ENCODE peak calls at places on chromosomes 13 and 19, in eight cellular contexts. L is neural progenitor cell, J is psoas muscle, Z is Caco-2, Q is esophagus muscularis mucosa, R is AG10803, U is BJ, I is HCT116. T is an unnamed sample.

GRCh38 chr13:106619688-106620555 is 52.0 kb upstream of the ARGLU1 start:
- DNase-seq in L (peak), R (peak), J (no peak), Q (no peak), Z (no peak), I (peak), U (no peak), T (peak)

GRCh38 chr13:41019027-41019487 is at the start of gene ELF1:
- DNase-seq in J (no peak), Q (no peak), R (peak), U (no peak), L (no peak), I (peak), Z (peak), T (peak)

GRCh38 chr13:105774739-105775460 is 760.6 kb downstream of the EFNB2 start:
- DNase-seq in Z (peak), L (peak), U (no peak), Q (no peak), R (no peak), J (no peak), I (peak), T (no peak)

GRCh38 chr19:56333506-56333905 is 18.9 kb upstream of the ZSCAN5A start:
- DNase-seq in Q (no peak), Z (peak), U (no peak), R (peak), L (peak), J (no peak), I (peak), T (peak)

GRCh38 chr13:113045214-113046007 is 60.2 kb upstream of the F7 start:
- DNase-seq in R (no peak), Q (no peak), I (no peak), U (no peak), Z (no peak), L (no peak), J (no peak), T (no peak)

GRCh38 chr13:71339010-71339409 is 528.0 kb downstream of the DACH1 start:
- DNase-seq in Z (no peak), U (no peak), L (no peak), I (no peak), J (no peak), Q (no peak), R (no peak), T (no peak)

GRCh38 chr19:5974721-5975387 is 3.1 kb downstream of the RANBP3 start:
- DNase-seq in Z (no peak), I (no peak), R (no peak), J (no peak), Q (no peak), U (no peak), L (no peak), T (no peak)

GRCh38 chr13:20141238-20142018 is 19.4 kb downstream of the GJA3 start:
- DNase-seq in Z (peak), J (no peak), I (no peak), U (no peak), R (no peak), Q (no peak), L (no peak), T (no peak)

GRCh38 chr13:73708393-73708985 is 425.7 kb downstream of the KLF12 start:
- DNase-seq in J (no peak), R (peak), I (peak), Z (peak), Q (no peak), L (peak), U (peak), T (peak)

GRCh38 chr13:83824561-83824960 is 57.7 kb downstream of the SLITRK1 start:
- DNase-seq in Z (no peak), Q (no peak), J (no peak), R (no peak), U (no peak), I (no peak), L (no peak), T (no peak)

GRCh38 chr13:101523732-101524131 is 71.3 kb downstream of the ITGBL1 start:
- DNase-seq in Q (no peak), I (no peak), J (no peak), R (peak), U (peak), L (no peak), Z (no peak), T (peak)

GRCh38 chr13:27839809-27840467 is 47.7 kb downstream of the GSX1 start:
- DNase-seq in L (no peak), J (no peak), U (no peak), I (peak), R (no peak), Z (no peak), Q (no peak), T (no peak)

GRCh38 chr13:108961542-108962125 is 332.2 kb downstream of the MYO16 start:
- DNase-seq in Q (no peak), R (peak), Z (no peak), L (peak), U (no peak), J (no peak), I (peak), T (peak)

GRCh38 chr19:46081928-46082727 is 41.3 kb upstream of the IGFL4 start:
- DNase-seq in U (no peak), J (no peak), L (peak), Z (no peak), R (peak), Q (no peak), I (peak), T (peak)

GRCh38 chr19:39177110-39177699 is 19.6 kb upstream of the NCCRP1 start:
- DNase-seq in Q (no peak), Z (no peak), R (no peak), J (no peak), U (no peak), I (no peak), L (no peak), T (no peak)

GRCh38 chr13:41905600-41906254 is 55.2 kb downstream of the VWA8 start:
- DNase-seq in R (peak), I (peak), J (no peak), Z (no peak), L (peak), Q (no peak), U (no peak), T (peak)

GRCh38 chr13:31201341-31202024 is 1.7 kb downstream of the B3GLCT start:
- DNase-seq in U (no peak), R (peak), I (no peak), Q (no peak), Z (no peak), L (no peak), J (no peak), T (peak)

GRCh38 chr13:53200498-53201453 is 172.2 kb downstream of the OLFM4 start:
- DNase-seq in Q (peak), U (no peak), Z (no peak), R (peak), I (no peak), L (peak), J (peak), T (peak)

GRCh38 chr13:65453982-65454381 is 1776.2 kb downstream of the PCDH9 start:
- DNase-seq in U (no peak), I (no peak), J (no peak), Z (no peak), L (no peak), Q (no peak), R (no peak), T (no peak)

GRCh38 chr13:74136089-74136658 is 2.0 kb upstream of the KLF12 start:
- DNase-seq in Q (peak), Z (no peak), R (peak), I (no peak), J (peak), L (no peak), U (no peak), T (peak)

GRCh38 chr19:4375164-4375619 is 25.2 kb downstream of the SH3GL1 start:
- DNase-seq in Q (no peak), U (no peak), Z (peak), L (no peak), R (no peak), J (peak), I (no peak), T (no peak)

GRCh38 chr13:113544071-113544891 is 40.3 kb upstream of the TFDP1 start:
- DNase-seq in Q (no peak), Z (peak), U (no peak), L (no peak), I (no peak), J (no peak), R (no peak), T (no peak)

GRCh38 chr13:19838726-19839342 is 24.6 kb downstream of the ZMYM5 start:
- DNase-seq in U (peak), I (no peak), R (peak), L (no peak), J (no peak), Q (no peak), Z (no peak), T (peak)

GRCh38 chr19:3849092-3849491 is 19.7 kb downstream of the ZFR2 start:
- DNase-seq in R (no peak), J (no peak), I (peak), Z (peak), U (no peak), L (peak), Q (no peak), T (peak)

GRCh38 chr19:35068941-35069634 is 27.6 kb downstream of the HPN start:
- DNase-seq in I (no peak), Q (no peak), Z (no peak), J (no peak), U (no peak), L (no peak), R (no peak), T (no peak)

GRCh38 chr19:39407644-39408391 is 1.2 kb downstream of the ZFP36 start:
- DNase-seq in Q (no peak), I (no peak), U (no peak), L (peak), J (peak), R (peak), Z (no peak), T (peak)

GRCh38 chr13:48750588-48751383 is 97.1 kb downstream of the CYSLTR2 start:
- DNase-seq in J (peak), L (no peak), Z (no peak), U (no peak), Q (no peak), R (peak), I (no peak), T (peak)

GRCh38 chr13:48748681-48749080 is 95.0 kb downstream of the CYSLTR2 start:
- DNase-seq in Z (no peak), J (no peak), I (no peak), Q (no peak), L (no peak), R (no peak), U (no peak), T (no peak)

GRCh38 chr13:48746816-48747215 is 93.1 kb downstream of the CYSLTR2 start:
- DNase-seq in J (no peak), Z (no peak), Q (no peak), I (no peak), U (no peak), R (no peak), L (no peak), T (peak)

GRCh38 chr13:48749144-48749543 is 95.4 kb downstream of the CYSLTR2 start:
- DNase-seq in L (no peak), U (no peak), Z (no peak), I (no peak), R (peak), J (no peak), Q (no peak), T (peak)

DNA sequence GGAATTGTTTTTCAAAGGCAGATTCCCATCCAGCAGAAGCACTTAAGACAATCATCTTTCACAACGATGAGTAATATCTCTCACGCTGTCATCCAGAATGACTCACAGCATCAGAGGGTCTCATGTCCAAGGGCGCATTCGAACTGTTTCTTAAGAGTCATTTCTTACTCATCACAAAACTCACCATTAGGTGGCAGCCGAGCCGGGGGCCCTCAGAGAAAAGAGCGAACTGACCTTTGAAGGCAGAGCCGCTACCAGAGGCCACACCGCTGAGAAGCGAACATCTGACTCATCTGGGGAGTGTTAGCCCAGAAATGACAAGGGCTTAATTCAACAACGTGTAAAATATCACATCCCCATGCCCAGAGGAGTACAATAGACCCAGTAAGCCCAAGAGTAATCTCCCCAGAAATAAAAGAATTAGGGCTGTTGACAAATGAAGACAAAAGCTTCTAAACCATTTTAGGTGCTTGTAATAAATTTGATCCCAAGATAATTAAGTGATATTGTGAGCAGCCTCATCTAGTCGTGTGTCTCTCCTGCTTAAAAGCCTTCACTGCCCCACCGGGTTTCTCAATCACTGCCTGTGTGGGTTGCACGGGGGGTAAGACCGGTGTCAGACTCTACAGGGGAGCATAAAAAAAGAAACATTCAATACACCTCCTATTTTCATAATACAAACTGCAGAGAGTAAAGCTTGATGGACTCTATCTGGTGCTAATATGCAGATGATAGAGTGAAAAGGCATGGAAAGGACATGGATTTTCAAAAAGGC is 96.2 kb downstream of the CYSLTR2 start:
- DNase-seq in L (peak), I (peak), J (peak), U (peak), Z (peak), R (peak), Q (peak), T (peak)
- TF ChIP-seq CTCF in L (peak), I (peak), J (peak), U (peak), Z (peak), R (peak), Q (peak), T (peak)

GRCh38 chr13:94858856-94859811 is 146.8 kb upstream of the SOX21 start:
- DNase-seq in Z (no peak), Q (no peak), R (peak), U (no peak), I (no peak), L (peak), J (peak), T (peak)

GRCh38 chr13:94859812-94860210 is 147.5 kb upstream of the SOX21 start:
- DNase-seq in Q (no peak), U (no peak), Z (no peak), L (no peak), J (no peak), I (no peak), R (no peak), T (peak)

GRCh38 chr13:94860981-94861407 is 148.6 kb upstream of the SOX21 start:
- DNase-seq in R (peak), J (no peak), U (no peak), I (no peak), Q (no peak), Z (no peak), L (no peak), T (peak)
- H3K4me3 ChIP-seq in R (peak), J (peak), U (peak), I (no peak), Q (peak), Z (no peak), L (no peak), T (peak)

GRCh38 chr13:99439850-99440604 is 61.2 kb upstream of the TM9SF2 start:
- DNase-seq in R (no peak), L (no peak), J (no peak), Q (no peak), U (no peak), I (no peak), Z (no peak), T (no peak)

GRCh38 chr13:99439048-99439447 is 62.2 kb upstream of the TM9SF2 start:
- DNase-seq in J (no peak), Q (no peak), Z (no peak), U (no peak), L (no peak), I (no peak), R (no peak), T (no peak)

GRCh38 chr13:99436686-99437416 is 64.4 kb upstream of the TM9SF2 start:
- DNase-seq in Z (peak), J (peak), L (peak), U (no peak), I (peak), R (peak), Q (peak), T (peak)

GRCh38 chr13:99446242-99446641 is 55.0 kb upstream of the TM9SF2 start:
- DNase-seq in Q (no peak), J (no peak), U (no peak), R (no peak), L (no peak), Z (no peak), I (peak), T (no peak)

DNA sequence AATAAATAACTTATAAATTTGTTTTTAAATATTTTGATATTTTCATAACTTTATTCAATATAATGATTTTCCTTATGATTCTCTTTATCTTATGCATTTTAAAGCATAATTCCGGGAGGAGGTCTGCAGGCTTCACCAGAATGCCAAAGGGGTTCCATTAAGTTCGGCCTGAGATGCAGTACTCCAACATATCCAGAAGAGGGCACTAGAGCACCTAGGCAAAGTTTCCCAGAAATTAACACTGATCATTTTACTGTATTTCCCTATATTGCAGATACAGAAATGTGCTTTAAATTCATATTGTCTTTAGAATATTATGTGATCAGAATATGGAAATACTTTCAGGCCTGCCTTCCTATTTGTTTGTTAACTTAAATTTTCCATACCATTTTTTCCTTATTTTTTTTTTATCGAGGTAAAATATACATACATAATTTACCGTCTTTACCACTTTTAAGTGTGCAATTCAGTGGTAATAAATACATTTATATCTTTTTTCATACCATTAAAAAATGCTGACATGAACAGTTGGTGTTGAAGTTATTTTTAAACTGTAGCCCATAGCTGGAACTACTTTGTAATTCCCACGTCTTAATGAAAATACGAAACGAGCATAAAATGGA is 58.9 kb upstream of the TM9SF2 start:
- DNase-seq in R (peak), J (no peak), L (peak), Q (no peak), I (peak), U (no peak), Z (no peak), T (peak)
- TF ChIP-seq CTCF in R (peak), J (peak), L (peak), Q (peak), I (peak), U (peak), Z (peak), T (peak)

DNA sequence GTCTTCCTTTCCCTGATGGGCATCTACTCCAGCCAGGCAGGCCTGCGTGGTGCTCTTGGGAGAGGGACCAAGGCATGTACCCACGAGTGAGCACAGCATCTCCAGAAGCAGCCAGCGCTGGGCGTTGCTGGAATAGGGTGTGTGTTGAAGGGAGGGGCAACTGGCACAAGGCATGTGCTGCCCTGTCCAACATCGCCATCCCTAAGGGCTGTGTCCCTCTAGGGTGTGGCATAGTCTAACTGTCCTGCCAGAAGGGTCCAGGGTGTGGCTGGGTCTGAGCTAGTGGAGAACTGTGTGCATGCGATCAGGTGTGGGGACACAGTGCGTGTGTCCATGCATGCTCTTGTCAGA is 2.8 kb downstream of the NOTCH3 start:
- DNase-seq in J (no peak), Q (no peak), R (no peak), I (no peak), Z (no peak), U (no peak), L (no peak), T (no peak)
- H3K4me3 ChIP-seq in J (peak), Q (no peak), R (no peak), I (no peak), Z (no peak), U (no peak), L (no peak), T (no peak)

GRCh38 chr13:110677731-110678545 is 28.0 kb downstream of the CARS2 start:
- DNase-seq in R (no peak), Z (no peak), J (no peak), U (no peak), I (no peak), L (no peak), Q (no peak), T (peak)

GRCh38 chr13:110683203-110683883 is 22.6 kb downstream of the CARS2 start:
- DNase-seq in L (no peak), J (no peak), U (no peak), I (peak), Q (no peak), R (peak), Z (no peak), T (peak)

GRCh38 chr13:110681868-110682550 is 23.9 kb downstream of the CARS2 start:
- DNase-seq in L (no peak), U (no peak), Q (no peak), J (no peak), I (no peak), R (no peak), Z (no peak), T (no peak)

GRCh38 chr13:110682746-110683145 is 23.2 kb downstream of the CARS2 start:
- DNase-seq in R (no peak), U (no peak), Z (no peak), I (no peak), L (no peak), J (no peak), Q (no peak), T (no peak)

DNA sequence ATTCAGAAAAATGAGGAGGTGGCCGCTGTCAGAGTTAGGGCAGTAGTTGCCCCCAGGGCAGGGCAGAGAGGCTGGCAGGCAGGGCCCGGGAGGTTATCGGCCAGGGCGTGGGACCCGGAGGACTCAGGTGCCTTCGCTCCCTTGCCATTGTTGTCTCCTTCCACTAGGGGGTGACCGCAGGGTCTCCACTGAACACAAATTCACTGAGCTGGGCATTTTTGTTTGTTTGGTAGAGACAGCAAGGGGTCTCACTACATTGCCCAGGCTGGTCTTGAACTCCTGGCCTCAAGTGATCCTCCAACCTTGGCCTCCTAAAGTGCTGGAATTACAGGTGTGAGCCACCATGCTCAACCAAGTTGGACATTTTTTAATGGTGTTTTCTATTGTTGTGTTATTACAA is 25.1 kb downstream of the CARS2 start:
- DNase-seq in J (no peak), U (no peak), R (no peak), Z (no peak), L (peak), I (peak), Q (no peak), T (peak)
- TF ChIP-seq CTCF in J (peak), U (peak), R (peak), Z (peak), L (peak), I (peak), Q (no peak), T (peak)

DNA sequence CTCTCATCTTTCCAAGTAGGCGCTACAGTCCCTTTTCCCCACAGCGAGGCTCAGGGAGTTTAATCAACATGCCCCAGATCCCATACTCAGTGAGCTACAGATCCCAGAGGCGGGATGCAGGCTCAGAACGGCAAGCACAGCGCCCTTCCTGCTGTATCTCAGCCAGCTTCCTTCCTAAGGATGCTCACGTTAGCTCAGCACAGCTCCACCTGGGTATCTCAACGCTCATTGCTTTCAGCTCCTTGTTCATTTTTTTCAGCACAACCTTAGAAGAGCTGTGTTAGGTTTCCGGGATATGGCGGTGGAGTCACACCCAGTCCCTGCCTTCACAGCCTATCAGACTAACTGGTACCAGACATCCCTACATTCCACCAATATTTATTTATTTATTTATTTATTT is 3.1 kb upstream of the MEGF8 start:
- DNase-seq in R (no peak), U (no peak), J (no peak), Q (no peak), Z (no peak), L (no peak), I (no peak), T (no peak)
- H3K4me3 ChIP-seq in R (no peak), U (no peak), J (no peak), Q (no peak), Z (no peak), L (no peak), I (no peak), T (no peak)